ENCODE peak calls at places on chromosomes 5 and 9, in seven cellular contexts. T is germinal center, V is heart left ventricle, D is fibroblast of the aortic adventitia, X is heart right ventricle, K is GM03348, J is adrenal gland. N is an unnamed sample.

GRCh38 chr5:80662108-80662507 is 7.3 kb upstream of the DHFR start:
- DNase-seq in T (no peak), V (no peak), D (no peak), X (no peak), K (no peak), J (no peak), N (no peak)

GRCh38 chr9:136964833-136965422 is 12.4 kb upstream of the PTGDS start:
- DNase-seq in T (no peak), V (no peak), D (no peak), X (no peak), K (no peak), J (no peak), N (no peak)

GRCh38 chr5:151038801-151039238 is 18.4 kb downstream of the GPX3 start:
- DNase-seq in T (no peak), V (no peak), D (no peak), X (no peak), K (peak; percentile 47), J (peak; percentile 50), N (no peak)

GRCh38 chr9:110799396-110799795 is 130.8 kb downstream of the MUSK start:
- DNase-seq in T (no peak), V (no peak), D (no peak), X (no peak), K (peak; percentile 13), J (no peak), N (no peak)

GRCh38 chr5:164504141-164504772 is 998.8 kb downstream of the MAT2B start:
- DNase-seq in T (peak; percentile 6), V (no peak), D (peak; percentile 88), X (no peak), K (peak; percentile 55), J (peak; percentile 13), N (peak; percentile 3)

GRCh38 chr5:105836263-105836662 is 1834.5 kb downstream of the EFNA5 start:
- DNase-seq in T (no peak), V (no peak), D (peak; percentile 74), X (no peak), K (no peak), J (no peak), N (no peak)

GRCh38 chr5:172004824-172005237 is 1.6 kb downstream of the FBXW11 start:
- DNase-seq in T (peak; percentile 23), V (no peak), D (peak; percentile 35), X (no peak), K (no peak), J (no peak), N (peak; percentile 36)

GRCh38 chr5:94969174-94969573 is 315.7 kb downstream of the MCTP1 start:
- DNase-seq in T (no peak), V (no peak), D (peak; percentile 54), X (no peak), K (no peak), J (no peak), N (no peak)

GRCh38 chr5:83567741-83568530 is 96.4 kb downstream of the VCAN start:
- DNase-seq in T (no peak), V (no peak), D (peak; percentile 98), X (no peak), K (peak; percentile 75), J (no peak), N (no peak)

GRCh38 chr5:16897284-16897704 is 38.8 kb downstream of the MYO10 start:
- DNase-seq in T (no peak), V (no peak), D (peak; percentile 84), X (no peak), K (no peak), J (no peak), N (no peak)

GRCh38 chr9:79236466-79236865 is 335.3 kb upstream of the TLE4 start:
- DNase-seq in T (no peak), V (no peak), D (no peak), X (no peak), K (no peak), J (no peak), N (no peak)

GRCh38 chr5:160464466-160464797 is 42.8 kb downstream of the PTTG1 start:
- DNase-seq in T (no peak), V (no peak), D (no peak), X (no peak), K (no peak), J (no peak), N (no peak)

GRCh38 chr5:96151891-96152290 is 190.2 kb upstream of the ELL2 start:
- DNase-seq in T (no peak), V (no peak), D (no peak), X (no peak), K (no peak), J (no peak), N (no peak)

GRCh38 chr9:125255781-125256391 is 5.7 kb upstream of the GAPVD1 start:
- DNase-seq in T (no peak), V (no peak), D (no peak), X (no peak), K (no peak), J (no peak), N (no peak)

GRCh38 chr9:109110326-109111014 is 9.3 kb downstream of the TMEM245 start:
- DNase-seq in T (no peak), V (no peak), D (peak; percentile 73), X (no peak), K (peak; percentile 39), J (no peak), N (peak; percentile 25)

GRCh38 chr9:136105398-136106135 is 10.5 kb upstream of the NACC2 start:
- DNase-seq in T (no peak), V (peak; percentile 80), D (peak; percentile 9), X (peak; percentile 82), K (peak; percentile 35), J (peak; percentile 59), N (no peak)

GRCh38 chr9:129568560-129569505 is 52.1 kb downstream of the C9orf50 start:
- DNase-seq in T (no peak), V (peak; percentile 64), D (no peak), X (peak; percentile 56), K (peak; percentile 68), J (peak; percentile 62), N (no peak)

GRCh38 chr9:35688558-35689350 is 971 bp downstream of the TPM2 start:
- DNase-seq in T (no peak), V (no peak), D (peak; percentile 84), X (no peak), K (peak; percentile 69), J (no peak), N (no peak)

GRCh38 chr9:18632624-18633407 is 158.9 kb downstream of the ADAMTSL1 start:
- DNase-seq in T (no peak), V (peak; percentile 23), D (peak; percentile 94), X (peak; percentile 15), K (peak; percentile 72), J (peak; percentile 49), N (no peak)

GRCh38 chr5:82924241-82924989 is 152.8 kb downstream of the TMEM167A start:
- DNase-seq in T (no peak), V (no peak), D (peak; percentile 44), X (no peak), K (no peak), J (no peak), N (no peak)

GRCh38 chr9:35844628-35845301 is 15.7 kb downstream of the TMEM8B start:
- DNase-seq in T (peak; percentile 71), V (peak; percentile 70), D (peak; percentile 98), X (no peak), K (peak; percentile 74), J (peak; percentile 70), N (no peak)

GRCh38 chr5:154221371-154221896 is 30.9 kb downstream of the GALNT10 start:
- DNase-seq in T (no peak), V (no peak), D (peak; percentile 89), X (no peak), K (peak; percentile 80), J (peak; percentile 38), N (no peak)

GRCh38 chr9:87587356-87587745 is 89.7 kb downstream of the DAPK1 start:
- DNase-seq in T (no peak), V (no peak), D (no peak), X (no peak), K (no peak), J (no peak), N (no peak)

GRCh38 chr5:104793452-104794120 is 1231.0 kb upstream of the NUDT12 start:
- DNase-seq in T (no peak), V (no peak), D (no peak), X (no peak), K (no peak), J (no peak), N (no peak)